ENCODE peak calls at places on chromosomes 16 and 17, in seven cellular contexts. One of them, this sample, is unnamed.
A peak's percentile ranks its signal among the peaks of the same experiment; 100 is the strongest.

GRCh38 chr16:89581045-89581695 is 5.6 kb downstream of the CPNE7 start:
- DNase-seq in IMR-90: peak; percentile 99
- DNase-seq in trophoblast cell: peak; percentile 91
- DNase-seq in H9: no peak
- DNase-seq in mesendoderm: peak; percentile 74
- DNase-seq in H1: no peak
- DNase-seq in neuronal stem cell: no peak
- DNase-seq in this sample: peak; percentile 99

GRCh38 chr17:35069311-35069710 is 5.8 kb upstream of the RFFL start:
- DNase-seq in mesendoderm: no peak
- DNase-seq in neuronal stem cell: no peak
- DNase-seq in H1: no peak
- DNase-seq in trophoblast cell: no peak
- DNase-seq in H9: no peak
- DNase-seq in IMR-90: peak; percentile 66
- DNase-seq in this sample: peak; percentile 36

GRCh38 chr16:16021988-16022682 is 72.7 kb downstream of the ABCC1 start:
- DNase-seq in neuronal stem cell: peak; percentile 32
- DNase-seq in mesendoderm: peak; percentile 87
- DNase-seq in trophoblast cell: peak; percentile 93
- DNase-seq in IMR-90: peak; percentile 97
- DNase-seq in H9: peak; percentile 60
- DNase-seq in H1: no peak
- DNase-seq in this sample: peak; percentile 98

GRCh38 chr16:35363510-35363909 is 1904.1 kb downstream of the TP53TG3F start:
- DNase-seq in mesendoderm: no peak
- DNase-seq in trophoblast cell: no peak
- DNase-seq in H1: no peak
- DNase-seq in H9: no peak
- DNase-seq in IMR-90: no peak
- DNase-seq in neuronal stem cell: no peak
- DNase-seq in this sample: no peak

GRCh38 chr17:42194133-42194899 is at the start of gene GHDC:
- DNase-seq in H9: peak; percentile 88
- DNase-seq in H1: peak; percentile 74
- DNase-seq in mesendoderm: peak; percentile 78
- DNase-seq in trophoblast cell: peak; percentile 66
- DNase-seq in IMR-90: peak; percentile 64
- DNase-seq in neuronal stem cell: peak; percentile 51
- DNase-seq in this sample: peak; percentile 57

GRCh38 chr17:6507535-6507934 is 48.8 kb downstream of the PITPNM3 start:
- DNase-seq in IMR-90: peak; percentile 85
- DNase-seq in mesendoderm: no peak
- DNase-seq in H9: no peak
- DNase-seq in trophoblast cell: peak; percentile 85
- DNase-seq in H1: no peak
- DNase-seq in neuronal stem cell: no peak
- DNase-seq in this sample: peak; percentile 69

GRCh38 chr17:8068736-8069586 is 18.6 kb downstream of the ALOX12B start:
- DNase-seq in trophoblast cell: no peak
- DNase-seq in H9: no peak
- DNase-seq in mesendoderm: no peak
- DNase-seq in IMR-90: no peak
- DNase-seq in neuronal stem cell: no peak
- DNase-seq in H1: no peak
- DNase-seq in this sample: no peak

GRCh38 chr16:16830401-16830800 is 451.5 kb downstream of the NPIPA7 start:
- DNase-seq in H1: no peak
- DNase-seq in H9: no peak
- DNase-seq in mesendoderm: peak; percentile 25
- DNase-seq in trophoblast cell: no peak
- DNase-seq in neuronal stem cell: no peak
- DNase-seq in IMR-90: no peak
- DNase-seq in this sample: no peak

GRCh38 chr17:60249517-60249826 is 99.7 kb downstream of the CA4 start:
- DNase-seq in IMR-90: peak; percentile 51
- DNase-seq in mesendoderm: no peak
- DNase-seq in trophoblast cell: no peak
- DNase-seq in H1: no peak
- DNase-seq in neuronal stem cell: no peak
- DNase-seq in H9: no peak
- DNase-seq in this sample: no peak

GRCh38 chr16:26673011-26673410 is 393.7 kb upstream of the C16orf82 start:
- DNase-seq in H1: no peak
- DNase-seq in mesendoderm: no peak
- DNase-seq in trophoblast cell: no peak
- DNase-seq in neuronal stem cell: no peak
- DNase-seq in H9: no peak
- DNase-seq in IMR-90: no peak
- DNase-seq in this sample: no peak

GRCh38 chr17:79619636-79620206 is 8.9 kb upstream of the RBFOX3 start:
- DNase-seq in H1: peak; percentile 33
- DNase-seq in IMR-90: no peak
- DNase-seq in mesendoderm: no peak
- DNase-seq in neuronal stem cell: no peak
- DNase-seq in H9: peak; percentile 31
- DNase-seq in trophoblast cell: no peak
- DNase-seq in this sample: no peak

DNA sequence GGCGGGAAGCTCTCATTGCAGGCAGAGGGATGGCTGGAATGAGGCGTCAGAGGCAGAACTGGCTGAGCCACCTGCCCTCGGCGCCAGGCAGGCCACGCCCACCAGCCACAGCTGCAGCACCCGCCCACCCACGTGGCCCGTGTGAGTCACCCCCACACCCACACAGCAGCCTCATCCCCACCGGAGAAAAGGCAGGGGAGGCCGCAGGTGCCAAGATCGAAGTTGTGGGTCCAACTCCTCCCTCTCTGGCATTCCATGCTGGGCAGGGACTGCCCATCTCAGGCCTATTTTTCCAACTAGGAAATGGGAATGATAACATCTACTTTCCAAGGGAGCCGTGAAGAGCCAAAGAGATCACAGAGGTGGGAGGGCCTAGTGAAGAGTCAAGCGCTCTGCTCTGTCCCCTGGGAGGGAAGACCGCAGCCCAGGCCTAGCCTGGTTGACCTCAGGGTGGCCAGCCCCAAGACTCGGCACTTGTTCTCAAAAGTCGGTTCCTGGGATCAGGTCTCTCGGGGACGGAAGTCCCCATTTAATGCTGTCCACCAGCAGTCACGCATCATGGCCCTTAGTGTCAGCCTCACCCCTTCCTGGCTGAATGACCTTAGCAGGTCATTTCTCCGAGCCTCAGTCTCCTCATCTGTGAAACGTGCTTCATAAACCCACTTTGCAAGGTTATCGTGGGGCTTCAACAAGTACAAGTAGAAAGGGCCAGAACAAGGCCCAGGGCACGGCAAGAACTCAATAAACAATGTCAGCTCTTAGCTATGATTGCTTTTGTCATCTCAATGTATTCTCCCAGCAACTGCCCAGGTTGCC is at the start of gene TRPV3:
- DNase-seq in H1: no peak
- DNase-seq in neuronal stem cell: no peak
- DNase-seq in H9: peak; percentile 24
- DNase-seq in trophoblast cell: peak; percentile 66
- DNase-seq in IMR-90: no peak
- DNase-seq in mesendoderm: no peak
- DNase-seq in this sample: no peak
- H2BK5ac ChIP-seq in H1: peak within 1 kb of the TSS; percentile 3
- H2BK5ac ChIP-seq in neuronal stem cell: peak within 1 kb of the TSS; percentile 83
- H2BK5ac ChIP-seq in H9: no peak within 1 kb of the TSS
- H2BK5ac ChIP-seq in trophoblast cell: no peak within 1 kb of the TSS
- H2BK5ac ChIP-seq in IMR-90: peak within 1 kb of the TSS; percentile 74
- H2BK5ac ChIP-seq in mesendoderm: no peak within 1 kb of the TSS
- H2BK5ac ChIP-seq in this sample: no peak within 1 kb of the TSS

DNA sequence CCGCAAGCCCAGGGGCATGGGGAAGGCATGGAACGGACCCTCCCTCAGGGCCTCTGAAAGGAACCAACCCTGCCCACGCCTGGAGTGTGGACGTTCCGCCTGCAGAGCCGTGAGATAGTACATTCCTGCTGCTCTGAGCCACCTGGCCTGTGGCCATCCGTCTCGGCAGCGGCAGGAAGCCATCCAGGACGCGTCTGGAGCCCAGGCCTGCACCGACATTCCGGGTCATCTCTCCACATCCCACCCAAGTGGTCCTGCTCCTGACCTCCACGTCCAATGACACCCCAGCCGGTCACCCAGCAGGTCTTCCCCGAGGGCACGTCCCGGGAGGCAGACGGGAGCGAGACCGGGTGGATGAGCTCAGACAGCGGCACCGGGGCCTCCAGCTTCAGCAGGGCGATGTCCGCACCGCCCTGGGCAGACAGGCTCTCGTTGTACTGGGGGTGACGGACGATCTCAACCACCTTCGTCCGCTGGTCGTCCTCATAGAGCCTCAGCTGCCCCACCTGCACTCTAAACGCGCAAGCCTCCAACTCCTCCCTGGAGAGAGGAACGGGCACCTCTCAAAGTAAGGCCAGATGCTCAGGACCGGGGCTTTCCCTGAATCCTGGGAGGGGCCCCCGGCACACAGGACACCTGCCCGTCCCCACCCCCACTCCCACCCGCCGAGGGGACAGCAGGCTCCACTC is 21.3 kb upstream of the UBE2I start:
- DNase-seq in mesendoderm: no peak
- DNase-seq in H1: no peak
- DNase-seq in neuronal stem cell: no peak
- DNase-seq in IMR-90: peak; percentile 5
- DNase-seq in trophoblast cell: peak; percentile 54
- DNase-seq in H9: no peak
- DNase-seq in this sample: no peak
- H2BK5ac ChIP-seq in mesendoderm: no peak overlapping the region
- H2BK5ac ChIP-seq in H1: peak overlapping the region; percentile 35
- H2BK5ac ChIP-seq in neuronal stem cell: no peak overlapping the region
- H2BK5ac ChIP-seq in IMR-90: no peak overlapping the region
- H2BK5ac ChIP-seq in trophoblast cell: no peak overlapping the region
- H2BK5ac ChIP-seq in H9: no peak overlapping the region
- H2BK5ac ChIP-seq in this sample: no peak overlapping the region

GRCh38 chr16:74480150-74481029 is 59.1 kb upstream of the CLEC18B start:
- DNase-seq in IMR-90: no peak
- DNase-seq in H1: no peak
- DNase-seq in H9: no peak
- DNase-seq in mesendoderm: peak; percentile 10
- DNase-seq in trophoblast cell: peak; percentile 61
- DNase-seq in neuronal stem cell: no peak
- DNase-seq in this sample: no peak

GRCh38 chr16:74487634-74488495 is 66.6 kb upstream of the CLEC18B start:
- DNase-seq in mesendoderm: peak; percentile 41
- DNase-seq in IMR-90: no peak
- DNase-seq in H9: no peak
- DNase-seq in H1: no peak
- DNase-seq in neuronal stem cell: no peak
- DNase-seq in trophoblast cell: no peak
- DNase-seq in this sample: no peak

GRCh38 chr16:74485916-74486315 is 64.6 kb upstream of the CLEC18B start:
- DNase-seq in neuronal stem cell: no peak
- DNase-seq in IMR-90: no peak
- DNase-seq in H1: no peak
- DNase-seq in H9: no peak
- DNase-seq in trophoblast cell: peak; percentile 53
- DNase-seq in mesendoderm: peak; percentile 73
- DNase-seq in this sample: no peak
- H2BK5ac ChIP-seq in neuronal stem cell: no peak overlapping the region
- H2BK5ac ChIP-seq in IMR-90: no peak overlapping the region
- H2BK5ac ChIP-seq in H1: no peak overlapping the region
- H2BK5ac ChIP-seq in H9: no peak overlapping the region
- H2BK5ac ChIP-seq in trophoblast cell: no peak overlapping the region
- H2BK5ac ChIP-seq in mesendoderm: no peak overlapping the region
- H2BK5ac ChIP-seq in this sample: no peak overlapping the region

DNA sequence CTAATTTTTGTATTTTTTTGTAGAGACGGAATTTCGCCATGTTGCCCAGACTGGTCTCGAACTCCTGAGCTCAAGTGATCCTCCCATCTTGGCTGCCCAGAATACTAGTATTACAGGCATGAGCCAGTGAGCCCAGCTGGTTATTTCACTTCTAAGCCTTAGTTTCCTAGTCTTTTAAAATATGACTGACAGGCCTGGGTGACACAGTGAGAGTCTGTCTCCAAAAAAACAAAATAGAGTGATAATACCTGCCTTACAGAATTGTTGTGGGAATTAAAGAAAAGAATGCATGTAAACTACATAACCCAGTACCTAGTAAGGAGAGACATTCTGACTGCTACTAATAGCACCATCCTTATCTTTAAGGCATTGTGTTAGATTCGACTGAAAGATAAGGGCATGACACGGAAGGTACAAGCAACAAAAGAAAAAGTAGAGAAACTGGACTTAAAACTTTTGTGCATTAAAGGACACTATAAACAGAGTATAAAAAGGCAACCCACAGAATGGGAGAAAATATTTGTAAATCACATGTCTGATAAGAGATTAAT is 11.6 kb downstream of the TOM1L2 start:
- DNase-seq in H9: no peak
- DNase-seq in IMR-90: no peak
- DNase-seq in H1: no peak
- DNase-seq in neuronal stem cell: no peak
- DNase-seq in mesendoderm: no peak
- DNase-seq in trophoblast cell: peak; percentile 48
- DNase-seq in this sample: no peak
- H2BK5ac ChIP-seq in H9: no peak overlapping the region
- H2BK5ac ChIP-seq in IMR-90: peak overlapping the region; percentile 97
- H2BK5ac ChIP-seq in H1: no peak overlapping the region
- H2BK5ac ChIP-seq in neuronal stem cell: no peak overlapping the region
- H2BK5ac ChIP-seq in mesendoderm: no peak overlapping the region
- H2BK5ac ChIP-seq in trophoblast cell: peak overlapping the region; percentile 52
- H2BK5ac ChIP-seq in this sample: no peak overlapping the region

GRCh38 chr16:83211711-83212110 is 584.9 kb downstream of the CDH13 start:
- DNase-seq in mesendoderm: peak; percentile 51
- DNase-seq in H9: no peak
- DNase-seq in H1: no peak
- DNase-seq in IMR-90: no peak
- DNase-seq in neuronal stem cell: no peak
- DNase-seq in trophoblast cell: no peak
- DNase-seq in this sample: peak; percentile 23

GRCh38 chr16:83212301-83212841 is 585.6 kb downstream of the CDH13 start:
- DNase-seq in mesendoderm: no peak
- DNase-seq in H1: no peak
- DNase-seq in trophoblast cell: no peak
- DNase-seq in neuronal stem cell: no peak
- DNase-seq in H9: no peak
- DNase-seq in IMR-90: no peak
- DNase-seq in this sample: no peak

GRCh38 chr16:83205896-83206295 is 579.1 kb downstream of the CDH13 start:
- DNase-seq in neuronal stem cell: no peak
- DNase-seq in H1: no peak
- DNase-seq in H9: no peak
- DNase-seq in trophoblast cell: no peak
- DNase-seq in mesendoderm: no peak
- DNase-seq in IMR-90: no peak
- DNase-seq in this sample: no peak

DNA sequence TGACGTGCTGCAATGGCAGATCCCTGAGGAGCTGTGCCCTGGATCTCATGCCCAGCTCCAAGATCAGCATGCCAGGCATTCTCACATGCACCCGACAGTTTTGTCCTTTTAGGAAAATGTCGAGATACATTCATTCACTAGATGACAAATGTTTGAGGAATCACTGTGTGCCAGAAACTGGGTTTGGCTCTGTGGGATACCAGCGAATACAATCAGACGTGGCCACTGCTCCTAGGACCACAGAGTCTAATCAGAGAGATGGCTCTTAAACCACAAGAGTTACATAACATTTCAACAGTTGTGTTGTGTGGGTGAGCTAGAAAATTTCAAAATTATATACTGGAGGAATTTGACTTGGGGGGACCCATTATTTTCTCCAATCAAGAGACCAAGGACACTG is 579.7 kb downstream of the CDH13 start:
- DNase-seq in IMR-90: no peak
- DNase-seq in H9: no peak
- DNase-seq in H1: no peak
- DNase-seq in trophoblast cell: no peak
- DNase-seq in mesendoderm: no peak
- DNase-seq in neuronal stem cell: no peak
- DNase-seq in this sample: no peak
- H2BK5ac ChIP-seq in IMR-90: no peak overlapping the region
- H2BK5ac ChIP-seq in H9: no peak overlapping the region
- H2BK5ac ChIP-seq in H1: no peak overlapping the region
- H2BK5ac ChIP-seq in trophoblast cell: no peak overlapping the region
- H2BK5ac ChIP-seq in mesendoderm: no peak overlapping the region
- H2BK5ac ChIP-seq in neuronal stem cell: no peak overlapping the region
- H2BK5ac ChIP-seq in this sample: no peak overlapping the region